ENCODE peak calls at places on chromosome 3, in ten cellular contexts. One of them, this sample, is unnamed.

GRCh38 chr3:177679568-177680441 is 482.5 kb upstream of the TBL1XR1 start:
- DNase-seq in cardiac fibroblast: peak
- DNase-seq in lower lobe of right lung: no peak
- DNase-seq in endothelial cell: no peak
- DNase-seq in astrocyte of the spinal cord: peak
- DNase-seq in neural progenitor cell: peak
- DNase-seq in AG10803: peak
- DNase-seq in GM12865: peak
- DNase-seq in coronary artery: no peak
- DNase-seq in AG04450: no peak
- DNase-seq in this sample: peak

GRCh38 chr3:109563149-109563548 is 225.8 kb upstream of the DPPA4 start:
- DNase-seq in cardiac fibroblast: no peak
- DNase-seq in lower lobe of right lung: no peak
- DNase-seq in endothelial cell: no peak
- DNase-seq in astrocyte of the spinal cord: no peak
- DNase-seq in neural progenitor cell: no peak
- DNase-seq in AG10803: no peak
- DNase-seq in GM12865: no peak
- DNase-seq in coronary artery: no peak
- DNase-seq in AG04450: no peak
- DNase-seq in this sample: no peak

GRCh38 chr3:196648856-196649255 is 9.4 kb downstream of the NRROS start:
- DNase-seq in cardiac fibroblast: peak
- DNase-seq in lower lobe of right lung: no peak
- DNase-seq in endothelial cell: no peak
- DNase-seq in astrocyte of the spinal cord: no peak
- DNase-seq in neural progenitor cell: no peak
- DNase-seq in AG10803: no peak
- DNase-seq in GM12865: no peak
- DNase-seq in coronary artery: no peak
- DNase-seq in AG04450: no peak
- DNase-seq in this sample: no peak

GRCh38 chr3:144499346-144499745 is 527.7 kb downstream of the DIPK2A start:
- DNase-seq in cardiac fibroblast: peak
- DNase-seq in lower lobe of right lung: no peak
- DNase-seq in endothelial cell: no peak
- DNase-seq in astrocyte of the spinal cord: no peak
- DNase-seq in neural progenitor cell: no peak
- DNase-seq in AG10803: no peak
- DNase-seq in GM12865: peak
- DNase-seq in coronary artery: no peak
- DNase-seq in AG04450: no peak
- DNase-seq in this sample: no peak

GRCh38 chr3:115905871-115906270 is 282.6 kb downstream of the GAP43 start:
- DNase-seq in cardiac fibroblast: no peak
- DNase-seq in lower lobe of right lung: no peak
- DNase-seq in endothelial cell: no peak
- DNase-seq in astrocyte of the spinal cord: no peak
- DNase-seq in neural progenitor cell: no peak
- DNase-seq in AG10803: no peak
- DNase-seq in GM12865: no peak
- DNase-seq in coronary artery: no peak
- DNase-seq in AG04450: no peak
- DNase-seq in this sample: no peak

GRCh38 chr3:63979093-63979492 is 44.2 kb downstream of the PSMD6 start:
- DNase-seq in cardiac fibroblast: peak
- DNase-seq in lower lobe of right lung: no peak
- DNase-seq in endothelial cell: no peak
- DNase-seq in astrocyte of the spinal cord: no peak
- DNase-seq in neural progenitor cell: no peak
- DNase-seq in AG10803: peak
- DNase-seq in GM12865: no peak
- DNase-seq in coronary artery: no peak
- DNase-seq in AG04450: no peak
- DNase-seq in this sample: no peak

GRCh38 chr3:141370065-141370533 is 1.8 kb downstream of the ZBTB38 start:
- DNase-seq in cardiac fibroblast: peak
- DNase-seq in lower lobe of right lung: no peak
- DNase-seq in endothelial cell: peak
- DNase-seq in astrocyte of the spinal cord: peak
- DNase-seq in neural progenitor cell: peak
- DNase-seq in AG10803: peak
- DNase-seq in GM12865: peak
- DNase-seq in coronary artery: peak
- DNase-seq in AG04450: no peak
- DNase-seq in this sample: peak

GRCh38 chr3:12754315-12754714 is 4.7 kb downstream of the TMEM40 start:
- DNase-seq in cardiac fibroblast: no peak
- DNase-seq in lower lobe of right lung: no peak
- DNase-seq in endothelial cell: no peak
- DNase-seq in astrocyte of the spinal cord: no peak
- DNase-seq in neural progenitor cell: no peak
- DNase-seq in AG10803: no peak
- DNase-seq in GM12865: no peak
- DNase-seq in coronary artery: no peak
- DNase-seq in AG04450: no peak
- DNase-seq in this sample: no peak

GRCh38 chr3:63874769-63875168 is 11.1 kb downstream of the ATXN7 start:
- DNase-seq in cardiac fibroblast: no peak
- DNase-seq in lower lobe of right lung: no peak
- DNase-seq in endothelial cell: no peak
- DNase-seq in astrocyte of the spinal cord: no peak
- DNase-seq in neural progenitor cell: no peak
- DNase-seq in AG10803: no peak
- DNase-seq in GM12865: peak
- DNase-seq in coronary artery: no peak
- DNase-seq in AG04450: no peak
- DNase-seq in this sample: no peak

GRCh38 chr3:48112813-48113212 is 75.4 kb downstream of the CDC25A start:
- DNase-seq in cardiac fibroblast: no peak
- DNase-seq in lower lobe of right lung: no peak
- DNase-seq in endothelial cell: no peak
- DNase-seq in astrocyte of the spinal cord: no peak
- DNase-seq in neural progenitor cell: no peak
- DNase-seq in AG10803: no peak
- DNase-seq in GM12865: no peak
- DNase-seq in coronary artery: no peak
- DNase-seq in AG04450: no peak
- DNase-seq in this sample: no peak

GRCh38 chr3:28386049-28386448 is 37.4 kb upstream of the AZI2 start:
- DNase-seq in cardiac fibroblast: no peak
- DNase-seq in lower lobe of right lung: no peak
- DNase-seq in endothelial cell: no peak
- DNase-seq in astrocyte of the spinal cord: no peak
- DNase-seq in neural progenitor cell: no peak
- DNase-seq in AG10803: no peak
- DNase-seq in GM12865: no peak
- DNase-seq in coronary artery: no peak
- DNase-seq in AG04450: no peak
- DNase-seq in this sample: no peak

DNA sequence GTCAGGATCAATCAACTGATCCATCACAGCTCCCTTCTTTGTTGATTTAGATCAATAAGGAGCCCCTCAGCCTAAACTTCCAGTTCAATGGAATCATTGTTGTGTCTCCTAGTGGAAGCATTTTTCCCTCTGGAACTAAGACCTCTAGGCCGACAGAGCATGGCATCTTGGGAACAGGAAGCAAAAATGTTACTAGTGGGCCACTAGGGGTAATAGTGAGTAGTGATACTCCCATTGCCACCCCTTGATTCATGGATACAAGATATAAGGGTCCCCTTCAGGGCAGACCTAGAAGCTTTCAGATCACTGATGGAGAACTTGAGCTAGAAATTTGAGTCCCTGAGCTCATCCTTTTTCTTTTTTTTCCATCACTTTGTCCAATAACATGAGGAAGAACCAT is 40.4 kb upstream of the AZI2 start:
- DNase-seq in cardiac fibroblast: no peak
- DNase-seq in lower lobe of right lung: no peak
- DNase-seq in endothelial cell: no peak
- DNase-seq in astrocyte of the spinal cord: no peak
- DNase-seq in neural progenitor cell: no peak
- DNase-seq in AG10803: no peak
- DNase-seq in GM12865: no peak
- DNase-seq in coronary artery: no peak
- DNase-seq in AG04450: no peak
- DNase-seq in this sample: no peak
- TF ChIP-seq CTCF in cardiac fibroblast: no peak
- TF ChIP-seq CTCF in lower lobe of right lung: no peak
- TF ChIP-seq CTCF in endothelial cell: no peak
- TF ChIP-seq CTCF in astrocyte of the spinal cord: no peak
- TF ChIP-seq CTCF in neural progenitor cell: no peak
- TF ChIP-seq CTCF in AG10803: no peak
- TF ChIP-seq CTCF in GM12865: no peak
- TF ChIP-seq CTCF in coronary artery: no peak
- TF ChIP-seq CTCF in AG04450: peak
- TF ChIP-seq CTCF in this sample: no peak

GRCh38 chr3:134590766-134591165 is 60.1 kb downstream of the KY start:
- DNase-seq in cardiac fibroblast: peak
- DNase-seq in lower lobe of right lung: no peak
- DNase-seq in endothelial cell: no peak
- DNase-seq in astrocyte of the spinal cord: no peak
- DNase-seq in neural progenitor cell: no peak
- DNase-seq in AG10803: peak
- DNase-seq in GM12865: no peak
- DNase-seq in coronary artery: no peak
- DNase-seq in AG04450: no peak
- DNase-seq in this sample: no peak

GRCh38 chr3:134594236-134594825 is 56.5 kb downstream of the KY start:
- DNase-seq in cardiac fibroblast: peak
- DNase-seq in lower lobe of right lung: no peak
- DNase-seq in endothelial cell: no peak
- DNase-seq in astrocyte of the spinal cord: no peak
- DNase-seq in neural progenitor cell: no peak
- DNase-seq in AG10803: peak
- DNase-seq in GM12865: no peak
- DNase-seq in coronary artery: no peak
- DNase-seq in AG04450: no peak
- DNase-seq in this sample: no peak

GRCh38 chr3:134597390-134597975 is 53.3 kb downstream of the KY start:
- DNase-seq in cardiac fibroblast: peak
- DNase-seq in lower lobe of right lung: no peak
- DNase-seq in endothelial cell: no peak
- DNase-seq in astrocyte of the spinal cord: no peak
- DNase-seq in neural progenitor cell: no peak
- DNase-seq in AG10803: peak
- DNase-seq in GM12865: no peak
- DNase-seq in coronary artery: no peak
- DNase-seq in AG04450: no peak
- DNase-seq in this sample: no peak

DNA sequence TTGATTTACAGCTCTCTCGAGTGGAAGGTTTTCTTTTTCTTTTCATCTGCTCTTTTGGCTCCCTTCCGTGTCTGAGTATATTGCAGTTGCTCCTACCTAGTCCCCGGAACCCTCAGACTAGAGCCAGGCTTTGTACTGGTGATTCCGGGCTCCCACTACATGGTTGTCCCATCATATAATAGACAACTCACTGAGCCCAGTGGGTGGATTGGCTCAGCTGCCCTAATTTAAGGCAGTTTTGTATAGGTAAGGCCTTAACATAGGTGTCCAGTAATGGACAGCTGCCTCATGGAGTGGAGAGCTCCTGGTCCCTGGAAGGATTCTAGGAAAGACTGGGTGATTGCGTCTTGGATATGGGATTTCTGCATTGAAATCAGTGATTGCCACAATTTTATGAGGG is 58.0 kb downstream of the KY start:
- DNase-seq in cardiac fibroblast: no peak
- DNase-seq in lower lobe of right lung: no peak
- DNase-seq in endothelial cell: no peak
- DNase-seq in astrocyte of the spinal cord: no peak
- DNase-seq in neural progenitor cell: no peak
- DNase-seq in AG10803: no peak
- DNase-seq in GM12865: no peak
- DNase-seq in coronary artery: no peak
- DNase-seq in AG04450: no peak
- DNase-seq in this sample: no peak
- TF ChIP-seq CTCF in cardiac fibroblast: no peak
- TF ChIP-seq CTCF in lower lobe of right lung: no peak
- TF ChIP-seq CTCF in endothelial cell: no peak
- TF ChIP-seq CTCF in astrocyte of the spinal cord: no peak
- TF ChIP-seq CTCF in neural progenitor cell: no peak
- TF ChIP-seq CTCF in AG10803: no peak
- TF ChIP-seq CTCF in GM12865: no peak
- TF ChIP-seq CTCF in coronary artery: no peak
- TF ChIP-seq CTCF in AG04450: no peak
- TF ChIP-seq CTCF in this sample: no peak

GRCh38 chr3:114455432-114455831 is 161.6 kb downstream of the TIGIT start:
- DNase-seq in cardiac fibroblast: no peak
- DNase-seq in lower lobe of right lung: no peak
- DNase-seq in endothelial cell: no peak
- DNase-seq in astrocyte of the spinal cord: no peak
- DNase-seq in neural progenitor cell: no peak
- DNase-seq in AG10803: no peak
- DNase-seq in GM12865: no peak
- DNase-seq in coronary artery: no peak
- DNase-seq in AG04450: no peak
- DNase-seq in this sample: no peak

GRCh38 chr3:114452176-114452744 is 158.4 kb downstream of the TIGIT start:
- DNase-seq in cardiac fibroblast: no peak
- DNase-seq in lower lobe of right lung: no peak
- DNase-seq in endothelial cell: no peak
- DNase-seq in astrocyte of the spinal cord: peak
- DNase-seq in neural progenitor cell: no peak
- DNase-seq in AG10803: no peak
- DNase-seq in GM12865: peak
- DNase-seq in coronary artery: no peak
- DNase-seq in AG04450: no peak
- DNase-seq in this sample: no peak

GRCh38 chr3:114456742-114457141 is 162.9 kb downstream of the TIGIT start:
- DNase-seq in cardiac fibroblast: no peak
- DNase-seq in lower lobe of right lung: no peak
- DNase-seq in endothelial cell: no peak
- DNase-seq in astrocyte of the spinal cord: no peak
- DNase-seq in neural progenitor cell: no peak
- DNase-seq in AG10803: no peak
- DNase-seq in GM12865: peak
- DNase-seq in coronary artery: no peak
- DNase-seq in AG04450: no peak
- DNase-seq in this sample: no peak

GRCh38 chr3:114453296-114453888 is 159.6 kb downstream of the TIGIT start:
- DNase-seq in cardiac fibroblast: no peak
- DNase-seq in lower lobe of right lung: no peak
- DNase-seq in endothelial cell: no peak
- DNase-seq in astrocyte of the spinal cord: no peak
- DNase-seq in neural progenitor cell: no peak
- DNase-seq in AG10803: no peak
- DNase-seq in GM12865: no peak
- DNase-seq in coronary artery: no peak
- DNase-seq in AG04450: no peak
- DNase-seq in this sample: no peak

GRCh38 chr3:114454592-114455251 is 160.9 kb downstream of the TIGIT start:
- DNase-seq in cardiac fibroblast: peak
- DNase-seq in lower lobe of right lung: no peak
- DNase-seq in endothelial cell: no peak
- DNase-seq in astrocyte of the spinal cord: peak
- DNase-seq in neural progenitor cell: peak
- DNase-seq in AG10803: peak
- DNase-seq in GM12865: peak
- DNase-seq in coronary artery: no peak
- DNase-seq in AG04450: no peak
- DNase-seq in this sample: peak
- TF ChIP-seq CTCF in cardiac fibroblast: no peak
- TF ChIP-seq CTCF in lower lobe of right lung: no peak
- TF ChIP-seq CTCF in endothelial cell: no peak
- TF ChIP-seq CTCF in astrocyte of the spinal cord: no peak
- TF ChIP-seq CTCF in neural progenitor cell: peak
- TF ChIP-seq CTCF in AG10803: no peak
- TF ChIP-seq CTCF in GM12865: no peak
- TF ChIP-seq CTCF in coronary artery: peak
- TF ChIP-seq CTCF in AG04450: no peak
- TF ChIP-seq CTCF in this sample: no peak

GRCh38 chr3:45690331-45691035 is 1.3 kb downstream of the SACM1L start:
- DNase-seq in cardiac fibroblast: no peak
- DNase-seq in lower lobe of right lung: no peak
- DNase-seq in endothelial cell: no peak
- DNase-seq in astrocyte of the spinal cord: no peak
- DNase-seq in neural progenitor cell: peak
- DNase-seq in AG10803: no peak
- DNase-seq in GM12865: no peak
- DNase-seq in coronary artery: no peak
- DNase-seq in AG04450: no peak
- DNase-seq in this sample: no peak
- TF ChIP-seq CTCF in cardiac fibroblast: no peak
- TF ChIP-seq CTCF in lower lobe of right lung: no peak
- TF ChIP-seq CTCF in endothelial cell: no peak
- TF ChIP-seq CTCF in astrocyte of the spinal cord: peak
- TF ChIP-seq CTCF in neural progenitor cell: no peak
- TF ChIP-seq CTCF in AG10803: peak
- TF ChIP-seq CTCF in GM12865: no peak
- TF ChIP-seq CTCF in coronary artery: no peak
- TF ChIP-seq CTCF in AG04450: peak
- TF ChIP-seq CTCF in this sample: no peak

This sample was measured in nephron progenitor cell.